ENCODE peak calls at places on chromosome 15, in four cellular contexts. V, J, M and H are unnamed samples.

GRCh38 chr15:62469478-62469873 is 304.4 kb upstream of the C2CD4B start:
- DNase-seq in V (no peak), J (no peak), M (no peak), H (peak)

GRCh38 chr15:65082303-65082958 is 5.9 kb downstream of the KBTBD13 start:
- DNase-seq in V (no peak), J (no peak), M (no peak), H (no peak)

GRCh38 chr15:74664028-74664616 is 31.7 kb downstream of the EDC3 start:
- DNase-seq in V (peak), J (no peak), M (no peak), H (peak)

GRCh38 chr15:90647326-90647725 is 69.8 kb upstream of the BLM start:
- DNase-seq in V (no peak), J (no peak), M (peak), H (no peak)

GRCh38 chr15:101070502-101071273 is 151.5 kb downstream of the LRRK1 start:
- DNase-seq in V (peak), J (no peak), M (no peak), H (peak)

GRCh38 chr15:89566141-89566540 is 9.1 kb upstream of the TICRR start:
- DNase-seq in V (no peak), J (no peak), M (no peak), H (no peak)

GRCh38 chr15:26224266-26224665 is 361.1 kb upstream of the ATP10A start:
- DNase-seq in V (no peak), J (no peak), M (no peak), H (no peak)

GRCh38 chr15:89841306-89841705 is 26.7 kb upstream of the ANPEP start:
- DNase-seq in V (no peak), J (no peak), M (no peak), H (no peak)

GRCh38 chr15:90002428-90002844 is 1.3 kb downstream of the ZNF710 start:
- DNase-seq in V (peak), J (no peak), M (no peak), H (peak)

GRCh38 chr15:85112997-85113396 is 131.3 kb downstream of the PDE8A start:
- DNase-seq in V (no peak), J (no peak), M (no peak), H (no peak)

GRCh38 chr15:67175643-67176071 is 78.8 kb downstream of the AAGAB start:
- DNase-seq in V (peak), J (peak), M (no peak), H (peak)

GRCh38 chr15:58179741-58180381 is 41.7 kb downstream of the AQP9 start:
- DNase-seq in V (peak), J (no peak), M (peak), H (peak)

GRCh38 chr15:85485956-85486567 is 105.7 kb downstream of the AKAP13 start:
- DNase-seq in V (peak), J (peak), M (peak), H (peak)

DNA sequence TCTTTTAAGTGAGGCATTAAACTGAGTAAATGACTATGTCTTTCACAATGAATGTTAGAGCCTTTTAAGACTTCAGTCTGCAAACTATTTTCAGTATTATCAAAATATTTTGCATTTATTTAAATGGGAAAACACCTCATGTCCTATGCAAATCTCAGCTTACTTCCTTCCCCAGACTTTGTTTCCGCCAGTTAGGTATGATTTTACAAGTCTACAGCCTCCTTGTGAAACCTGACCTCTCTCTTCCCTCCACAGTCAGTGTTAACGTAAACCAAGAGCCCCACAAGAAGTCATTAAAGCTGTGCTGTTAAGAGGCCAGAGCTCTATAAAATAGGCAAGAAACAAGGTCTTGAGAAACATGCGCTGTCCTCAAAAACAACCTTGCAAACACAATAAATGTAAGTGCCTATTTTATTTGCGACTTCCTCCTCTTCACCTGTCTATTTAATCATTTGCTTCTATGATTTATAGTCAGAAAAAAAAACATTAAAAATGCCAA is 48.3 kb downstream of the PRTG start:
- DNase-seq in V (peak), J (peak), M (no peak), H (peak)
- TF ChIP-seq FOS in V (no peak), J (no peak), M (no peak), H (no peak)

GRCh38 chr15:57012557-57012956 is 94.1 kb downstream of the TCF12 start:
- DNase-seq in V (no peak), J (no peak), M (no peak), H (no peak)

GRCh38 chr15:57018151-57018550 is 99.7 kb downstream of the TCF12 start:
- DNase-seq in V (no peak), J (no peak), M (no peak), H (no peak)

GRCh38 chr15:57017024-57017423 is 98.6 kb downstream of the TCF12 start:
- DNase-seq in V (peak), J (no peak), M (no peak), H (peak)

GRCh38 chr15:57015897-57016296 is 97.5 kb downstream of the TCF12 start:
- DNase-seq in V (no peak), J (no peak), M (no peak), H (peak)

DNA sequence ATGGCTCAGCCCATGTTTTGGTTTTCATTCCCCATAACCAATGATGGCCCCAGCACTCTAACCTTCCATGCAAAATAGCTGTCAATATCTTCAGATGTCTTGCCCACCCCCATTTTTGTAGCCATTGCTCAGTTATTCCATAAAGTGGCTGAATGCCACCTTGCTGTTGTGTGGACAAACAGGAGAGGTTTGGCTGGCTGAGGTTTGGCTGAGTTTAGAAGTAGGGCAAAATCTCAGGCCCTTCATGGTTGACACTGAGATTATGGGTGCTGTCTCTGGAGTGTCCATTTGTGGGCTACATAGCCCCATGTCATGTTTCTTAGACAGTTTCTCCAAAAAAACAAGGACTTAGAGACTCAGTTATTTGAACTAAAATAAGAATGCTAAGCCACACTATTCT is 96.9 kb downstream of the TCF12 start:
- DNase-seq in V (no peak), J (no peak), M (no peak), H (no peak)
- H3K4me2 ChIP-seq in V (no peak), J (no peak), M (no peak), H (no peak)

GRCh38 chr15:80609111-80609510 is 86.0 kb upstream of the ABHD17C start:
- DNase-seq in V (no peak), J (no peak), M (no peak), H (no peak)
- TF ChIP-seq FOS in V (no peak), J (no peak), M (no peak), H (no peak)

DNA sequence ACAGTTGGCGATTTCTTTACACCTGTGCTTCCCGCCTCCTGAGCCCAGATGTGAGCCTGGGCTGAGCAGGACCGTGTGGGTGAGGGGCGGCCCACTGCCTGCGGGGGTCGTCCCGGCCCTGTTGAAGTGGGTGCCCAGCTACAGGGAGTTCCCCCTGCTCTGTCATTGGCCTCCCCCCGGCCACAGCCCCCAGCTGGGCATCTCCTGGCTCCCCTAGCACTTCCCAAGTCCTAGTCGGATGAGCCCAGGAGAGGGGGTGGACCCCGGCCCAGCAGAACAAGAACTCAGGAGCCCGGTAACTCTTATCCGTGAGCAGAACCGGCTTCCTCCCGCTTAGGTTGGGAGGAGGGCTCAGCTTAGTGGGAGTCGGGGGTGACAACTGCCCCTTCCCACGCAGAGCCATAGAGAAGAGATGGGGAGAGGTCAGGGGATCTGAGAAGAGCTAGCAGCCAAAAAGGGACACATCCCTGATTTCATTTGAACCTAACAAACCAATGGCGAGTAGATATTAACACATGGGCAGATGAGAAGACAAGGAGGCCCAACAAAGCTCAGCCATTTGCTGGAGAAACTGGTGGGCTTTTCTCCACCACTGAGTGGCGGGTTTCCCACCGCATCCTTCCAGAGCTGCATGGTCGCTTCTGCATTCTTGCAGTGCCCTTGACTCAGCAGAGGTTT is 878 bp downstream of the PAQR5 start:
- DNase-seq in V (no peak), J (no peak), M (no peak), H (no peak)
- H3K4me2 ChIP-seq in V (peak), J (no peak), M (no peak), H (no peak)